ENCODE peak calls at places on chromosomes 2 and 18, in eight cellular contexts. One of them, this sample, is unnamed.

GRCh38 chr18:48921305-48922202 is 29.2 kb downstream of the SMAD7 start:
- DNase-seq in stomach: no peak
- DNase-seq in astrocyte of the spinal cord: no peak
- DNase-seq in colonic mucosa: peak
- DNase-seq in NB4: no peak
- DNase-seq in heart left ventricle: no peak
- DNase-seq in GM13976: no peak
- DNase-seq in GM12878: no peak
- DNase-seq in this sample: no peak

GRCh38 chr2:49028101-49028500 is 126.2 kb downstream of the FSHR start:
- DNase-seq in astrocyte of the spinal cord: no peak
- DNase-seq in heart left ventricle: no peak
- DNase-seq in stomach: no peak
- DNase-seq in colonic mucosa: no peak
- DNase-seq in GM12878: peak
- DNase-seq in NB4: no peak
- DNase-seq in GM13976: peak
- DNase-seq in this sample: no peak

GRCh38 chr2:187429989-187430388 is 18.1 kb downstream of the CALCRL start:
- DNase-seq in GM13976: no peak
- DNase-seq in astrocyte of the spinal cord: peak
- DNase-seq in stomach: no peak
- DNase-seq in heart left ventricle: no peak
- DNase-seq in colonic mucosa: no peak
- DNase-seq in GM12878: no peak
- DNase-seq in NB4: no peak
- DNase-seq in this sample: no peak

GRCh38 chr2:16225545-16225944 is 285.2 kb downstream of the MYCN start:
- DNase-seq in NB4: no peak
- DNase-seq in heart left ventricle: no peak
- DNase-seq in stomach: no peak
- DNase-seq in colonic mucosa: no peak
- DNase-seq in GM12878: no peak
- DNase-seq in GM13976: no peak
- DNase-seq in astrocyte of the spinal cord: no peak
- DNase-seq in this sample: no peak

GRCh38 chr2:25822190-25823117 is 55.8 kb downstream of the ASXL2 start:
- DNase-seq in stomach: peak
- DNase-seq in GM13976: peak
- DNase-seq in astrocyte of the spinal cord: peak
- DNase-seq in colonic mucosa: peak
- DNase-seq in GM12878: no peak
- DNase-seq in heart left ventricle: peak
- DNase-seq in NB4: no peak
- DNase-seq in this sample: peak

GRCh38 chr2:61335226-61335625 is 135.7 kb downstream of the USP34 start:
- DNase-seq in NB4: no peak
- DNase-seq in GM13976: no peak
- DNase-seq in colonic mucosa: no peak
- DNase-seq in stomach: no peak
- DNase-seq in heart left ventricle: no peak
- DNase-seq in astrocyte of the spinal cord: no peak
- DNase-seq in GM12878: no peak
- DNase-seq in this sample: no peak

GRCh38 chr18:58135806-58136331 is 91.8 kb downstream of the NEDD4L start:
- DNase-seq in heart left ventricle: no peak
- DNase-seq in NB4: peak
- DNase-seq in GM13976: peak
- DNase-seq in astrocyte of the spinal cord: peak
- DNase-seq in colonic mucosa: peak
- DNase-seq in stomach: peak
- DNase-seq in GM12878: peak
- DNase-seq in this sample: peak

GRCh38 chr2:129165001-129165400 is 814.5 kb upstream of the RAB6C start:
- DNase-seq in GM12878: no peak
- DNase-seq in GM13976: no peak
- DNase-seq in astrocyte of the spinal cord: no peak
- DNase-seq in stomach: no peak
- DNase-seq in heart left ventricle: no peak
- DNase-seq in colonic mucosa: no peak
- DNase-seq in NB4: no peak
- DNase-seq in this sample: no peak

GRCh38 chr18:30566877-30567276 is 475.7 kb downstream of the DSC3 start:
- DNase-seq in GM13976: no peak
- DNase-seq in NB4: no peak
- DNase-seq in heart left ventricle: no peak
- DNase-seq in stomach: no peak
- DNase-seq in GM12878: no peak
- DNase-seq in astrocyte of the spinal cord: no peak
- DNase-seq in colonic mucosa: no peak
- DNase-seq in this sample: no peak

GRCh38 chr2:120540719-120541552 is 194.7 kb upstream of the GLI2 start:
- DNase-seq in GM12878: no peak
- DNase-seq in colonic mucosa: no peak
- DNase-seq in heart left ventricle: no peak
- DNase-seq in GM13976: no peak
- DNase-seq in astrocyte of the spinal cord: no peak
- DNase-seq in NB4: no peak
- DNase-seq in stomach: no peak
- DNase-seq in this sample: no peak

GRCh38 chr2:7016884-7017283 is 99.7 kb downstream of the RNF144A start:
- DNase-seq in GM13976: no peak
- DNase-seq in NB4: no peak
- DNase-seq in GM12878: no peak
- DNase-seq in astrocyte of the spinal cord: no peak
- DNase-seq in heart left ventricle: no peak
- DNase-seq in stomach: no peak
- DNase-seq in colonic mucosa: no peak
- DNase-seq in this sample: no peak

GRCh38 chr18:27411911-27412310 is 226.8 kb upstream of the CHST9 start:
- DNase-seq in GM13976: no peak
- DNase-seq in colonic mucosa: no peak
- DNase-seq in heart left ventricle: no peak
- DNase-seq in stomach: no peak
- DNase-seq in GM12878: no peak
- DNase-seq in astrocyte of the spinal cord: peak
- DNase-seq in NB4: no peak
- DNase-seq in this sample: no peak

GRCh38 chr18:3713166-3713565 is 263.2 kb downstream of the TGIF1 start:
- DNase-seq in astrocyte of the spinal cord: no peak
- DNase-seq in GM13976: no peak
- DNase-seq in colonic mucosa: no peak
- DNase-seq in stomach: no peak
- DNase-seq in NB4: peak
- DNase-seq in heart left ventricle: no peak
- DNase-seq in GM12878: no peak
- DNase-seq in this sample: no peak

GRCh38 chr2:120227111-120227991 is 4.2 kb upstream of the TMEM185B start:
- DNase-seq in stomach: no peak
- DNase-seq in colonic mucosa: no peak
- DNase-seq in astrocyte of the spinal cord: no peak
- DNase-seq in GM12878: no peak
- DNase-seq in heart left ventricle: no peak
- DNase-seq in GM13976: no peak
- DNase-seq in NB4: no peak
- DNase-seq in this sample: no peak

GRCh38 chr18:3869848-3870247 is 419.9 kb downstream of the TGIF1 start:
- DNase-seq in GM12878: no peak
- DNase-seq in colonic mucosa: no peak
- DNase-seq in heart left ventricle: no peak
- DNase-seq in NB4: peak
- DNase-seq in GM13976: no peak
- DNase-seq in stomach: no peak
- DNase-seq in astrocyte of the spinal cord: peak
- DNase-seq in this sample: no peak

GRCh38 chr2:231611273-231612198 is 18.9 kb downstream of the TEX44 start:
- DNase-seq in GM13976: no peak
- DNase-seq in colonic mucosa: peak
- DNase-seq in astrocyte of the spinal cord: no peak
- DNase-seq in stomach: peak
- DNase-seq in heart left ventricle: no peak
- DNase-seq in NB4: peak
- DNase-seq in GM12878: no peak
- DNase-seq in this sample: peak
- TF ChIP-seq CTCF in GM13976: peak
- TF ChIP-seq CTCF in colonic mucosa: no peak
- TF ChIP-seq CTCF in astrocyte of the spinal cord: peak
- TF ChIP-seq CTCF in stomach: peak
- TF ChIP-seq CTCF in heart left ventricle: peak
- TF ChIP-seq CTCF in NB4: peak
- TF ChIP-seq CTCF in GM12878: peak
- TF ChIP-seq CTCF in this sample: no peak

GRCh38 chr2:45170976-45171514 is 161.8 kb upstream of the SIX2 start:
- DNase-seq in GM12878: no peak
- DNase-seq in heart left ventricle: no peak
- DNase-seq in colonic mucosa: no peak
- DNase-seq in astrocyte of the spinal cord: peak
- DNase-seq in NB4: no peak
- DNase-seq in GM13976: no peak
- DNase-seq in stomach: no peak
- DNase-seq in this sample: no peak

GRCh38 chr2:45170191-45170975 is 161.1 kb upstream of the SIX2 start:
- DNase-seq in colonic mucosa: no peak
- DNase-seq in GM13976: peak
- DNase-seq in NB4: peak
- DNase-seq in GM12878: no peak
- DNase-seq in heart left ventricle: no peak
- DNase-seq in stomach: no peak
- DNase-seq in astrocyte of the spinal cord: no peak
- DNase-seq in this sample: no peak

GRCh38 chr2:45168731-45169338 is 159.6 kb upstream of the SIX2 start:
- DNase-seq in stomach: no peak
- DNase-seq in astrocyte of the spinal cord: peak
- DNase-seq in heart left ventricle: no peak
- DNase-seq in NB4: peak
- DNase-seq in GM13976: peak
- DNase-seq in colonic mucosa: no peak
- DNase-seq in GM12878: no peak
- DNase-seq in this sample: peak

GRCh38 chr2:45167885-45168284 is 158.6 kb upstream of the SIX2 start:
- DNase-seq in colonic mucosa: no peak
- DNase-seq in GM12878: no peak
- DNase-seq in NB4: no peak
- DNase-seq in heart left ventricle: no peak
- DNase-seq in stomach: no peak
- DNase-seq in astrocyte of the spinal cord: no peak
- DNase-seq in GM13976: no peak
- DNase-seq in this sample: no peak

DNA sequence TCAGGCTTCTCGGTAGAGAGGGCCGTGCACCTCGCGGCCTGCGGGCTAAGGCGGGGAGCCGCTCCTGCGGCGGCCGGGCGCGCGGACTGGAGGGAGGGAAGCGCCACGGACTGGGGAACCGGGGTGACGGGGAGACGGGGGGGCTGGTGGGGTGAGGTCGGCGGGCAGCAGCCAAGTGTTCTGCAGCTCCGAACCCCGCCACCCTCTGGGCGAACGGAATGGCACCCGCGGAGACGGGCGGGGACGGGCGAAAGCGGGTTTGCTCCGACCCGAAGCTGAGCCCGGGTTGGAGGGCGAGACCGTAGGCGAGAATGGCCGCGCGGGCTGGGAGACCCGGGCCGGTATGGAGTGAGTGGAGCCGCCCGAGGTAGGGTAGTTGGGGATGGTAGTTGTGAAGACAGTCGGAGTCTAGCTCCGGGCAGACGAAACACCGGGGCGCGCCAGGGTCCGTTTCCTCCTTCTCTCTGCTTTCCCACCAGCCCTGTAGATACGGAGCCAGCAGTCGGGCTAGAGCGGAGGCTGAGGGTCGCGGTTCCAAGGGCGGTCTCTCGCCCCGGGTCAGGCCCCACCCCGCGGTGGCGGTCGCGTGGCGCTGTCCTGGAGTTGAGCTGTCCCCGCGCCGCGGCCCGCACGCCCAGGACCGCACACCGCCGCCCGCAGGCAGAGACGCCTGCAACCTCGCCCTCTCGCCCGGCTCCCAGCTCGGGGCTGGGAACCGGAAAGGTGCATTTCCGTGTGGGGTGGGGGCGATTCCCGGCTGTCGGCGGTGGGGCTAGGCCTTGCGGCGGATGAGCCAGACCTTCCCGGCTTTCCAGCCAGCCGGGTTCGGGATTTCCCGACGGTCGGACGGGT is 160.3 kb upstream of the SIX2 start:
- DNase-seq in colonic mucosa: no peak
- DNase-seq in GM12878: no peak
- DNase-seq in astrocyte of the spinal cord: peak
- DNase-seq in heart left ventricle: no peak
- DNase-seq in GM13976: peak
- DNase-seq in NB4: peak
- DNase-seq in stomach: no peak
- DNase-seq in this sample: peak
- TF ChIP-seq CTCF in colonic mucosa: no peak
- TF ChIP-seq CTCF in GM12878: no peak
- TF ChIP-seq CTCF in astrocyte of the spinal cord: no peak
- TF ChIP-seq CTCF in heart left ventricle: no peak
- TF ChIP-seq CTCF in GM13976: no peak
- TF ChIP-seq CTCF in NB4: no peak
- TF ChIP-seq CTCF in stomach: no peak
- TF ChIP-seq CTCF in this sample: no peak

DNA sequence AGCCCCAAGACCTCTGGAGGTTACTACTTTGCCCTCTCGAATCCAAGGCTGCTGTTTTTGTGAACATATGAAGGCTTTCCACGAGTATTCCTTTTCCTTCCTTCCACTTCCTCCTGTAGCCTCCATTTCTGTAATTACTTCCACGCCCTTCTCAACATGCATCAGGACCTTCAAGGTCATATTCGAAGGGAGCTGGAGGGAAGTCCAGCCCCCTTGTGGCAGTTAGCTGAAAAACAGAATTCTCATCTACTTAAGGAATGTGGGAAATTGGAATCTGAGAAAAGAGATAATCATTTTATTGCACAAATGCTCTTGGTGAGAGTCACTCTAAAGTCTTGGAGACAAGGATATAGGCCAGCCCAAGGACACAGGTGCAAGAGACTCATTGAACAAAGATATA is 1000.2 kb downstream of the TDRD15 start:
- DNase-seq in heart left ventricle: no peak
- DNase-seq in GM13976: no peak
- DNase-seq in NB4: peak
- DNase-seq in stomach: no peak
- DNase-seq in colonic mucosa: no peak
- DNase-seq in GM12878: no peak
- DNase-seq in astrocyte of the spinal cord: no peak
- DNase-seq in this sample: no peak
- TF ChIP-seq CTCF in heart left ventricle: peak
- TF ChIP-seq CTCF in GM13976: no peak
- TF ChIP-seq CTCF in NB4: peak
- TF ChIP-seq CTCF in stomach: no peak
- TF ChIP-seq CTCF in colonic mucosa: no peak
- TF ChIP-seq CTCF in GM12878: no peak
- TF ChIP-seq CTCF in astrocyte of the spinal cord: no peak
- TF ChIP-seq CTCF in this sample: peak

DNA sequence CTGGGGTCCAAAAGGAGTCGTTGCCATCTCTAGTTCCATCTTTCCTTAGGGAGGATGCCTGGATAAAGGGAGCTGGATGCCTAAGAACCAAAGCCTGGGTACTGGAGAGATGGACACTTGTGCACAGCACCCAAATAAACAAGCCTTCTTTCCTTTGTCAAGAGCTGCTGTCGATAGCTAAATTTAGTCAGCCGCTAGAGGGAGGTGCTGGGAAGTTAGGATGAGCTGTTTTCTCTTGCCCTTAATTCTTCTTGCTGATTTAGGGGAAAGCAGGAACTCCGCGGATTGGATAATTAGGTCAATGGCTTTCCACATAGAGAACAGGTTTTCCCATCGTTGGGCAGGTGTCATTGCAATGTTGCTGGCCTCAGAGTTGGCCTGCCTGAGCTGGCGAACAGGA is 30.9 kb upstream of the SERPINB12 start:
- DNase-seq in heart left ventricle: no peak
- DNase-seq in colonic mucosa: no peak
- DNase-seq in GM12878: no peak
- DNase-seq in stomach: no peak
- DNase-seq in astrocyte of the spinal cord: peak
- DNase-seq in GM13976: no peak
- DNase-seq in NB4: no peak
- DNase-seq in this sample: peak
- TF ChIP-seq CTCF in heart left ventricle: peak
- TF ChIP-seq CTCF in colonic mucosa: peak
- TF ChIP-seq CTCF in GM12878: peak
- TF ChIP-seq CTCF in stomach: no peak
- TF ChIP-seq CTCF in astrocyte of the spinal cord: peak
- TF ChIP-seq CTCF in GM13976: peak
- TF ChIP-seq CTCF in NB4: no peak
- TF ChIP-seq CTCF in this sample: peak

This sample was measured in endothelial cell.